ENCODE peak calls at places on chromosomes 3 and 15, in seven cellular contexts. One of them, this sample, is unnamed.

GRCh38 chr3:179149239-179149887 is 1.2 kb downstream of the PIK3CA start:
- DNase-seq in A549: peak; percentile 22
- DNase-seq in H1: no peak
- DNase-seq in IMR-90: peak; percentile 32
- DNase-seq in GM12878: peak; percentile 53
- DNase-seq in HCT116: no peak
- DNase-seq in K562: peak; percentile 10
- DNase-seq in this sample: peak; percentile 14

GRCh38 chr3:109117939-109118338 is at the start of gene MORC1:
- DNase-seq in HCT116: no peak
- DNase-seq in H1: no peak
- DNase-seq in GM12878: no peak
- DNase-seq in A549: no peak
- DNase-seq in IMR-90: no peak
- DNase-seq in K562: peak; percentile 51
- DNase-seq in this sample: no peak

GRCh38 chr3:59515936-59516335 is 466.1 kb upstream of the CFAP20DC start:
- DNase-seq in IMR-90: no peak
- DNase-seq in HCT116: no peak
- DNase-seq in GM12878: no peak
- DNase-seq in A549: no peak
- DNase-seq in K562: no peak
- DNase-seq in H1: no peak
- DNase-seq in this sample: no peak

GRCh38 chr15:47513496-47513895 is 203.8 kb upstream of the SEMA6D start:
- DNase-seq in K562: no peak
- DNase-seq in HCT116: no peak
- DNase-seq in IMR-90: no peak
- DNase-seq in A549: no peak
- DNase-seq in H1: no peak
- DNase-seq in GM12878: no peak
- DNase-seq in this sample: no peak

GRCh38 chr3:149539491-149539890 is 65.0 kb downstream of the TM4SF4 start:
- DNase-seq in HCT116: no peak
- DNase-seq in GM12878: no peak
- DNase-seq in K562: no peak
- DNase-seq in IMR-90: no peak
- DNase-seq in A549: no peak
- DNase-seq in H1: no peak
- DNase-seq in this sample: no peak

GRCh38 chr3:72683068-72683467 is 165.2 kb downstream of the SHQ1 start:
- DNase-seq in H1: no peak
- DNase-seq in IMR-90: no peak
- DNase-seq in A549: no peak
- DNase-seq in HCT116: no peak
- DNase-seq in K562: no peak
- DNase-seq in GM12878: peak; percentile 57
- DNase-seq in this sample: no peak

GRCh38 chr15:74406517-74406916 is 27.2 kb downstream of the SEMA7A start:
- DNase-seq in K562: no peak
- DNase-seq in A549: no peak
- DNase-seq in HCT116: no peak
- DNase-seq in H1: no peak
- DNase-seq in GM12878: no peak
- DNase-seq in IMR-90: no peak
- DNase-seq in this sample: no peak

GRCh38 chr15:40567111-40567510 is 2.0 kb upstream of the RPUSD2 start:
- DNase-seq in GM12878: no peak
- DNase-seq in IMR-90: no peak
- DNase-seq in K562: no peak
- DNase-seq in H1: peak; percentile 51
- DNase-seq in A549: peak; percentile 42
- DNase-seq in HCT116: peak; percentile 29
- DNase-seq in this sample: peak; percentile 58

GRCh38 chr3:135992072-135992471 is 26.5 kb downstream of the PPP2R3A start:
- DNase-seq in HCT116: peak; percentile 40
- DNase-seq in H1: no peak
- DNase-seq in A549: no peak
- DNase-seq in IMR-90: peak; percentile 92
- DNase-seq in GM12878: no peak
- DNase-seq in K562: no peak
- DNase-seq in this sample: no peak

GRCh38 chr3:104102386-104102785 is 1264.3 kb upstream of the ALCAM start:
- DNase-seq in GM12878: peak; percentile 23
- DNase-seq in K562: no peak
- DNase-seq in H1: peak; percentile 56
- DNase-seq in A549: peak; percentile 51
- DNase-seq in IMR-90: peak; percentile 55
- DNase-seq in HCT116: peak; percentile 45
- DNase-seq in this sample: peak; percentile 29

DNA sequence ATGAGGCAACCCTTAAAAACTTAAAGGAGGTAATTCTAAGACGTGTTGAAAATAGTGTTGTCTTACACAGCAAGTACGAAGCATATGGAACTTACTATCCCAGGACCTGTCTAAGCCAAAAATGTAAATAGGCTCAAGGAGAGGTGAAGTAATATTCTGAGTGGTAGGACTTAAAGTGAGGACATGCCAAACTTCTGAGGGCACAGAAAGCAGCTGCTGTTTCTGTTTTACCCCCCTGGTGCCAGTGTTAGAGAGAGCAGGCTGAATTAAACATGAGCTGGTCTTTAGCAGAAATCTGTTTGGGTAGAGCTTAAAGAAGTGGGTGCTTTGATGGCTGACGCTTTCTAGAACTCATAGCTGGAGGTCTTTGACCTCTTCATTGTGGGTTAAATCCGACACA is 149.7 kb upstream of the NPHP3 start:
- DNase-seq in H1: no peak
- DNase-seq in K562: no peak
- DNase-seq in HCT116: no peak
- DNase-seq in GM12878: no peak
- DNase-seq in A549: no peak
- DNase-seq in IMR-90: no peak
- DNase-seq in this sample: no peak
- TF ChIP-seq CEBPB in H1: no peak
- TF ChIP-seq CEBPB in K562: no peak
- TF ChIP-seq CEBPB in HCT116: no peak
- TF ChIP-seq CEBPB in GM12878: no peak
- TF ChIP-seq CEBPB in A549: no peak
- TF ChIP-seq CEBPB in IMR-90: no peak
- TF ChIP-seq CEBPB in this sample: no peak

GRCh38 chr3:151305778-151306157 is 10.9 kb downstream of the GPR87 start:
- DNase-seq in H1: no peak
- DNase-seq in K562: no peak
- DNase-seq in IMR-90: peak; percentile 41
- DNase-seq in HCT116: no peak
- DNase-seq in A549: no peak
- DNase-seq in GM12878: no peak
- DNase-seq in this sample: no peak

GRCh38 chr3:151306168-151306810 is 10.3 kb downstream of the GPR87 start:
- DNase-seq in H1: no peak
- DNase-seq in K562: no peak
- DNase-seq in GM12878: no peak
- DNase-seq in A549: no peak
- DNase-seq in IMR-90: no peak
- DNase-seq in HCT116: no peak
- DNase-seq in this sample: no peak

GRCh38 chr3:151307131-151307530 is 9.5 kb downstream of the GPR87 start:
- DNase-seq in H1: no peak
- DNase-seq in A549: no peak
- DNase-seq in IMR-90: no peak
- DNase-seq in K562: no peak
- DNase-seq in GM12878: no peak
- DNase-seq in HCT116: no peak
- DNase-seq in this sample: no peak

GRCh38 chr3:151308089-151308488 is 8.5 kb downstream of the GPR87 start:
- DNase-seq in IMR-90: peak; percentile 60
- DNase-seq in H1: no peak
- DNase-seq in HCT116: no peak
- DNase-seq in GM12878: no peak
- DNase-seq in A549: no peak
- DNase-seq in K562: no peak
- DNase-seq in this sample: no peak

DNA sequence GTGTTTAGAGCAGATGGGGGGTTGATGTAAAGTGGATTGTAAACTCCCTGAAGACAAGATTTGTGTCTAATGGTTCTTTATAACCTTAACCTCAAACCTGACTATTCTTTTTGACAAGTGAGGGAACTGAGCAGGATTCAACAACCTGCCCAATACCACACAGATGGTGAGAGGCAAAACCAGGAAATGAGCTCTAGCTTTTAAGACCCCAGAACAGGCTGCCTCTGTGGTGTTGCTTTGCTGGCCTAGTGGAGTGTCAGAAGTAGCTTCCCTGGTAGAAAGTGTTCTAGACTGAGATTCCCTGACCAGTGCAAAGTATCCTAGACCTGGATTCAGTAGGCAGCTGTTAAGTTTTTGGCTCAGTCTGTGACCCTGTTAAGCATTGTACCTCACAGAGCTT is 9.0 kb downstream of the GPR87 start:
- DNase-seq in H1: no peak
- DNase-seq in K562: no peak
- DNase-seq in IMR-90: no peak
- DNase-seq in HCT116: no peak
- DNase-seq in A549: no peak
- DNase-seq in GM12878: no peak
- DNase-seq in this sample: no peak
- TF ChIP-seq CEBPB in H1: no peak
- TF ChIP-seq CEBPB in K562: no peak
- TF ChIP-seq CEBPB in IMR-90: no peak
- TF ChIP-seq CEBPB in HCT116: no peak
- TF ChIP-seq CEBPB in A549: no peak
- TF ChIP-seq CEBPB in GM12878: no peak
- TF ChIP-seq CEBPB in this sample: no peak

DNA sequence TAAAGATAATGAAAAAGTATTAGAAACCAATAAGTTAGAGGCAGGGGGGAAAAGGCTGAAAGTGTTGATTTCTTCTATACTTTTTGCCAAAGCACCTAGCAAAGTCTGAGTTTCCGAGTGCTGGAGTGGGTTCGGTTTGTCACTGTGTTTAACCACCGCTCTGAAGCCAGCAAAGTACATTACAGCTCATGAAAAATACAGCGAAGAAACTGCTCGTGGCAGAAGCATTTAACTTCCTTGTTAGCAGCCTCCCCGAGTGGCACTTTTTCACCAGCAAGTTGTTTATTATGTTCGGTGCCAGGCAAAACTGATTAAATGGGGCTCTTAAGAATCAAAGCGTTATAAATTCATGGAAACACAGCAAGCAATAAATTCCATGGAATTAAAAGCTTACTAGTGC is 313.6 kb downstream of the FOXP1 start:
- DNase-seq in H1: no peak
- DNase-seq in HCT116: no peak
- DNase-seq in GM12878: no peak
- DNase-seq in A549: no peak
- DNase-seq in IMR-90: no peak
- DNase-seq in K562: no peak
- DNase-seq in this sample: no peak
- TF ChIP-seq CEBPB in H1: no peak
- TF ChIP-seq CEBPB in HCT116: no peak
- TF ChIP-seq CEBPB in GM12878: no peak
- TF ChIP-seq CEBPB in A549: no peak
- TF ChIP-seq CEBPB in IMR-90: no peak
- TF ChIP-seq CEBPB in K562: no peak
- TF ChIP-seq CEBPB in this sample: no peak

DNA sequence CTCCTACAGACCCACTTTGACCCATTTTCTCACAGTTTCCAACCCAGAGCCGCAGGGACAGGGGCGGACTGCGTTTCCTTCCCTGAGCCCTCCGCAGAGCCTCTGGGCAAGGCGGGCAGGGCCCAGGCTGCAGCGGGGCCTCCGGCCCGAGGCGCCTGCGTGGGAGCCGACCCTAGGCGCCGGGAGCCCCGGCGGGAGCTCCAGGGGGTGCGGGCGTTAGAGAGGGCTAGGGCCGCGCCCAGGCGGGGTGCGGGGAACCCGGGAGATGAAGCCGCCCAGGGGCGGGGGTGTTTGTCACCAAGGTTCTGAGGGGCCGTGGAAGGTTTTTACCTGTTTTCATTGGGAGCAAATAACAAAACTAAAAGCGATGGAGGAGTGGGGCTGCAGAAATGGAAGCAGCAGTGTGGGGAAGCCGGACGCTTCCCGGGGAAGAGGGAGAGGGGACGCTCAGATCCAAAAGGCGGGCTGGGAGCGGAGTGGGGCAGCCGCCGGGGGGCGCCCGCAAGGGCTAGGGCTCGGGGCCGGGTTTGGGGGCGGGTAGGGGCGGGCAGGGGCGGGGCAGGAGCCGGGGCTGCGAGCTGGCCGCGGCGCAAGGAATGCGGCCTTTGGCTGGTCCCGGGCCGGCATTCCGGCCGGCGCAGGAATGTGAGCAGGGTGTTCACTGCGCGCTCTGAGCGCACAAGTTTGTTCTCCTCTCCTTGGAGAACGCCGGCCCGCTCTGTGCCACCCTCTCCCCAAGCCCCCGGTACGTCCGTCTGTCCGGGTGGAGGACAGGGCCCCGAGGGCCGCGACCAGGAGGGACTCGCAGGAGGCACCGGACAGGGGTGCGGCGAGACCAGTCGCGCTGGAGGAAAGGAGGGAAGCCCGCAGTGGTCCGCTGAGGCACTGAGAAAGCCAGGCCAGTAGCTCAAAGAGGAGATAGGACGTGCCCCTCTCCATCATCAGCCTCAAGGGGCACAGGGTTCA is 61.1 kb downstream of the AMOTL2 start:
- DNase-seq in HCT116: no peak
- DNase-seq in GM12878: no peak
- DNase-seq in A549: peak; percentile 73
- DNase-seq in H1: peak; percentile 88
- DNase-seq in IMR-90: peak; percentile 76
- DNase-seq in K562: peak; percentile 56
- DNase-seq in this sample: peak; percentile 62
- TF ChIP-seq CEBPB in HCT116: no peak
- TF ChIP-seq CEBPB in GM12878: no peak
- TF ChIP-seq CEBPB in A549: no peak
- TF ChIP-seq CEBPB in H1: no peak
- TF ChIP-seq CEBPB in IMR-90: no peak
- TF ChIP-seq CEBPB in K562: no peak
- TF ChIP-seq CEBPB in this sample: no peak